ENCODE peak calls at places on chromosome 18, in seven cellular contexts. X is ascending aorta, S is neural progenitor cell, E is heart left ventricle, I is ovary, F is GM06990, G is IMR-90. T is an unnamed sample.

GRCh38 chr18:37282386-37283037 is 283.1 kb downstream of the CELF4 start:
- DNase-seq in X (no peak), E (no peak), S (peak), I (no peak), G (no peak), F (no peak), T (no peak)

GRCh38 chr18:2108581-2108980 is 462.7 kb downstream of the METTL4 start:
- DNase-seq in G (no peak), E (no peak), F (no peak), I (no peak), X (no peak), S (no peak), T (no peak)

GRCh38 chr18:77422974-77423373 is 173.3 kb downstream of the GALR1 start:
- DNase-seq in G (no peak), X (no peak), I (no peak), F (no peak), S (peak), E (no peak), T (no peak)

GRCh38 chr18:69725009-69725408 is 222.7 kb downstream of the CD226 start:
- DNase-seq in G (peak), E (no peak), I (no peak), X (peak), F (no peak), S (no peak), T (peak)

GRCh38 chr18:9055185-9055584 is 47.3 kb upstream of the NDUFV2 start:
- DNase-seq in E (no peak), X (no peak), G (peak), I (no peak), F (no peak), S (no peak), T (no peak)

GRCh38 chr18:63883617-63884016 is 3.9 kb upstream of the SERPINB2 start:
- DNase-seq in G (no peak), X (no peak), F (no peak), S (no peak), I (no peak), E (no peak), T (no peak)

GRCh38 chr18:13302611-13303267 is 84.2 kb downstream of the LDLRAD4 start:
- DNase-seq in E (no peak), X (no peak), S (no peak), I (no peak), F (no peak), G (no peak), T (no peak)

GRCh38 chr18:68438983-68439382 is 275.9 kb downstream of the TMX3 start:
- DNase-seq in F (no peak), I (no peak), G (peak), E (no peak), X (no peak), S (peak), T (no peak)

GRCh38 chr18:5110288-5110687 is 86.8 kb downstream of the AKAIN1 start:
- DNase-seq in F (no peak), S (no peak), X (no peak), G (no peak), I (no peak), E (no peak), T (no peak)

GRCh38 chr18:62339106-62339988 is 14.2 kb downstream of the TNFRSF11A start:
- DNase-seq in E (peak), I (no peak), S (no peak), X (no peak), F (no peak), G (peak), T (no peak)

GRCh38 chr18:51195602-51196115 is 1.8 kb downstream of the MEX3C start:
- DNase-seq in E (no peak), X (no peak), F (peak), I (no peak), S (peak), G (peak), T (no peak)

GRCh38 chr18:25067291-25068050 is 284.5 kb downstream of the ZNF521 start:
- DNase-seq in S (no peak), I (no peak), F (no peak), G (no peak), X (no peak), E (no peak), T (no peak)

GRCh38 chr18:11937874-11938478 is 29.9 kb upstream of the MPPE1 start:
- DNase-seq in X (peak), I (peak), F (peak), S (peak), E (peak), G (peak), T (peak)
- H3K4me3 ChIP-seq in X (no peak), I (no peak), F (no peak), S (no peak), E (no peak), G (no peak), T (no peak)

DNA sequence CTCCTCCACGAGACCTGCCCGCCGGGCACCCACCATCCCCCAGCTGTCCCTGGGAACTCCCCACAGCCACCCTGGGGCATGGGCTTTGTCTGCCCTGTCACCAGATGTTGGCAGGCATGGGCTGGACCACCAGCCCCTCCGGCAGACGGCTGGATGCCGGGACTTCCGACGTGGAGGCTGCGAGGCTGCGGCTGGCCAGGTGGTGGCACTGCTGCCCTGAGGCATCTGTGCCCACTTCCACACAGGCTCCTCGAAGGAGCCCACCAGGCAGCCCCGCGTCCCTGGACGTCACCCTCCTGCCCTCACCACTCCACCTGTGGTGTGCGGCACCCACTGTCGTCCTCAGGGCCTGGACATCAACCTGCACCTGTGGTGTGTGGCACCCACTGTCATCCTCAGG is 319.9 kb upstream of the SALL3 start:
- DNase-seq in I (no peak), X (no peak), E (no peak), S (peak), G (no peak), F (no peak), T (no peak)
- TF ChIP-seq CTCF in I (no peak), X (no peak), E (no peak), S (peak), G (no peak), F (no peak), T (peak)

GRCh38 chr18:23451491-23451890 is 1.6 kb upstream of the RIOK3 start:
- DNase-seq in S (no peak), I (no peak), G (no peak), E (no peak), X (no peak), F (peak), T (no peak)

GRCh38 chr18:23452728-23453656 is at the start of gene RIOK3:
- DNase-seq in G (peak), X (peak), I (peak), F (peak), E (peak), S (peak), T (peak)

GRCh38 chr18:23453657-23454011 is 547 bp downstream of the RIOK3 start:
- DNase-seq in S (no peak), I (no peak), F (no peak), G (peak), X (no peak), E (no peak), T (no peak)

GRCh38 chr18:23451011-23451410 is 2.1 kb upstream of the RIOK3 start:
- DNase-seq in I (no peak), G (no peak), E (no peak), X (no peak), S (no peak), F (peak), T (no peak)

DNA sequence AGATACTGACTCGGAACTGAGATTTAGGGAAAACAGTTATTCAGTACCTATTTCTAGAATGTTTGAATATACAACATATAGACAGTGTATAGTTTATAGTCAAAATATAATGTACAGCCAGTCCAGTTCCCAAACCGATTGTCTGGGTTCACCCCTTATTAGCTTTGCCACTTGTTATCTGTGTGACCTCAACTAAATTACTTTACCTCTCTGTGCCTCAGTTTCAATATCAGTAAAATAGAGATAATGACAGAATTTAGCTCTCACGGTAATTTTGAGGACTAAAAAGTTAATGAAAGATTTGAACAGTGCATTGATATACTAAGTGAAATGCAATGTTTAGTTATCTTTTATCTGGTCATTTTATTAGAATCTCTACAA is 750 bp upstream of the RIOK3 start:
- DNase-seq in G (no peak), E (no peak), F (peak), S (no peak), X (no peak), I (no peak), T (no peak)
- H3K4me3 ChIP-seq in G (peak), E (peak), F (peak), S (peak), X (peak), I (peak), T (peak)

GRCh38 chr18:47557160-47557559 is 305.7 kb upstream of the SKOR2 start:
- DNase-seq in G (no peak), X (no peak), E (no peak), I (no peak), F (no peak), S (no peak), T (no peak)
- TF ChIP-seq CTCF in G (no peak), X (no peak), E (no peak), I (no peak), F (peak), S (peak), T (no peak)

DNA sequence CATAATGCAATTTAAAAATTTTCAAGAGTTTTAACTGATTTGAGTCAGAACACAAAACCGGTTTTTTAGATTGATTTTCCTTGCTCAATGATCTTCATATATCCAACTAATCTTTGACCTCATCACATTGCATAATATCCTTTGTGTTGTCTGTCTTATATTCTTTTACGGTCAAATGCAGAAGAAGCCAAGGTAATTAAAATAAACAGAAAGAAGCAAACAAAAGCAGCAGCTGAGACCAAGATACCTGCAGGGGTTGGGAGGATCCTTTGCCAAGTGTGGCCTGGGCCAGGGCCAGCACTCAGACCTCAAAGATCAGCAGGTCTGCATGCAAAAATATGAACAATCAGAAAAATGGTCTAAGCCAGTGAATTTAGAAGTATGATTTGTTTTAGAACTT is 428.9 kb upstream of the NETO1 start:
- DNase-seq in S (no peak), F (no peak), G (no peak), I (no peak), E (no peak), X (no peak), T (no peak)
- H3K4me3 ChIP-seq in S (no peak), F (no peak), G (no peak), I (no peak), E (no peak), X (no peak), T (no peak)

GRCh38 chr18:40412410-40412809 is 1542.6 kb upstream of the PIK3C3 start:
- DNase-seq in F (no peak), S (no peak), X (no peak), G (no peak), E (no peak), I (no peak), T (no peak)

GRCh38 chr18:40415821-40416220 is 1539.2 kb upstream of the PIK3C3 start:
- DNase-seq in I (no peak), F (no peak), X (no peak), E (no peak), S (no peak), G (no peak), T (no peak)

GRCh38 chr18:40414155-40414754 is 1540.8 kb upstream of the PIK3C3 start:
- DNase-seq in F (no peak), I (no peak), E (no peak), G (peak), X (no peak), S (no peak), T (no peak)

GRCh38 chr18:40415224-40415791 is 1539.7 kb upstream of the PIK3C3 start:
- DNase-seq in G (no peak), F (no peak), X (no peak), I (no peak), E (no peak), S (no peak), T (no peak)

GRCh38 chr18:40413160-40413559 is 1541.9 kb upstream of the PIK3C3 start:
- DNase-seq in G (peak), X (no peak), E (no peak), I (no peak), S (peak), F (no peak), T (no peak)
- TF ChIP-seq CTCF in G (peak), X (no peak), E (no peak), I (no peak), S (peak), F (no peak), T (no peak)

GRCh38 chr18:31206064-31206463 is 43.4 kb upstream of the DSC1 start:
- DNase-seq in E (no peak), F (no peak), I (no peak), G (no peak), X (no peak), S (no peak), T (no peak)
- H3K4me3 ChIP-seq in E (peak), F (no peak), I (no peak), G (no peak), X (no peak), S (no peak), T (no peak)

T was measured in thoracic aorta.